ENCODE peak calls at places on chromosomes 5 and 9, in six cellular contexts. F is cardiac fibroblast, P is choroid plexus epithelial cell, M is sigmoid colon, H is AG09319, W is pancreas. J is an unnamed sample.

GRCh38 chr5:120910610-120911009 is 446.5 kb downstream of the PRR16 start:
- DNase-seq in F (no peak), H (no peak), M (no peak), W (no peak), P (no peak), J (no peak)

GRCh38 chr9:133708770-133709611 is 29.2 kb downstream of the SARDH start:
- DNase-seq in W (peak), P (no peak), F (no peak), M (peak), H (no peak), J (no peak)

GRCh38 chr9:94639045-94639995 is at the start of gene FBP1:
- DNase-seq in M (peak), F (no peak), H (no peak), W (peak), P (peak), J (peak)

GRCh38 chr9:99162759-99163364 is 57.9 kb downstream of the TGFBR1 start:
- DNase-seq in F (peak), H (peak), W (no peak), M (no peak), P (peak), J (no peak)

GRCh38 chr9:114096866-114097612 is 2.1 kb downstream of the KIF12 start:
- DNase-seq in P (no peak), F (no peak), W (no peak), M (no peak), H (no peak), J (no peak)

GRCh38 chr9:37534412-37534811 is 41.8 kb downstream of the FBXO10 start:
- DNase-seq in P (no peak), F (no peak), H (no peak), M (no peak), W (no peak), J (no peak)

GRCh38 chr9:136489731-136490130 is 6.9 kb upstream of the SEC16A start:
- DNase-seq in M (no peak), P (no peak), W (peak), F (no peak), H (no peak), J (no peak)

GRCh38 chr5:54701179-54701578 is 183.6 kb downstream of the SNX18 start:
- DNase-seq in F (peak), W (no peak), P (peak), H (peak), M (no peak), J (no peak)

GRCh38 chr5:79774171-79774854 is 84.7 kb downstream of the CMYA5 start:
- DNase-seq in F (peak), M (no peak), H (no peak), W (no peak), P (peak), J (peak)

GRCh38 chr5:143258559-143259253 is 144.8 kb downstream of the NR3C1 start:
- DNase-seq in P (no peak), H (no peak), F (no peak), W (no peak), M (no peak), J (no peak)

GRCh38 chr9:86705474-86705873 is 241.8 kb downstream of the GAS1 start:
- DNase-seq in F (no peak), P (peak), M (no peak), H (no peak), W (no peak), J (no peak)

GRCh38 chr9:37218800-37219425 is 98.5 kb downstream of the ZCCHC7 start:
- DNase-seq in W (no peak), M (no peak), P (no peak), H (no peak), F (peak), J (no peak)

GRCh38 chr5:175045820-175046219 is 321.4 kb downstream of the MSX2 start:
- DNase-seq in P (no peak), M (no peak), F (no peak), H (no peak), W (no peak), J (no peak)

GRCh38 chr5:61933787-61934626 is 372.0 kb upstream of the KIF2A start:
- DNase-seq in F (peak), P (peak), H (no peak), M (no peak), W (no peak), J (peak)

GRCh38 chr9:20980713-20981481 is 50.5 kb downstream of the HACD4 start:
- DNase-seq in P (peak), H (peak), M (no peak), W (no peak), F (peak), J (no peak)

GRCh38 chr9:20984471-20984870 is 47.0 kb downstream of the HACD4 start:
- DNase-seq in M (no peak), H (no peak), F (peak), W (no peak), P (peak), J (no peak)

GRCh38 chr9:20985851-20986600 is 45.4 kb downstream of the HACD4 start:
- DNase-seq in P (no peak), W (no peak), M (no peak), F (no peak), H (no peak), J (no peak)

GRCh38 chr9:20981486-20981885 is 50.0 kb downstream of the HACD4 start:
- DNase-seq in P (peak), W (no peak), M (no peak), F (peak), H (peak), J (no peak)
- TF ChIP-seq CTCF in P (no peak), W (no peak), M (no peak), F (no peak), H (no peak), J (no peak)

DNA sequence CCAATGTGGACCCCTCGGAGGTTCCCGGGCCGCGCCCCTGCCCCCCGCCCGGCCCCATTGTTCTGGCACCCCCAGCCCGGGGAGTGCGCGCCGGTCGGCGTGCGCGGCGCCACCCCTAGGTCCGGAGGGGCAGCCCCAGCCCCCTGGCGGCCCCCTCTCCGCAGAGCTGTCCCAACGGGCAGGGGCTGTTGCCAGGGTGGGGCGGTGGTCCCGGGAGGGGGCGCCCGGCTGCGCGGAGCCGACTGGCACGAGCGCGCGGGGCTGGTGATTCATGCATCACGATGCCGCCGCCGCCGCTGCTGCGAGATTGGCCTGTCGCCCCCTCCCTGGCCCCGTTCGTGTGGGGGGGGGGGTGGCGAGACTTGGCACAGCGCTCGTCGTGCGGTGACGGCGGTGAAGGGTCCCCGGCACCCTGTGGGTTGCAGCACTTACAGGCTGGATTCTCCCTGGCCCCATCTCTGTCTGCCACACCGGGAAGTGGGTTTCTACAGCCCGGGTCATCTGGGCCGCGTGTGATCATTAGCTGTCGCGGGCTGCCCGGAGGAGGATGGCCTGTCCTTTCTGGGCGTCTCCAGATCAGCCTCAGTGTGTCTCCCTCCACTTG is 756 bp downstream of the NCS1 start:
- DNase-seq in W (peak), H (no peak), M (peak), F (no peak), P (no peak), J (no peak)
- TF ChIP-seq CTCF in W (no peak), H (no peak), M (no peak), F (no peak), P (no peak), J (no peak)

DNA sequence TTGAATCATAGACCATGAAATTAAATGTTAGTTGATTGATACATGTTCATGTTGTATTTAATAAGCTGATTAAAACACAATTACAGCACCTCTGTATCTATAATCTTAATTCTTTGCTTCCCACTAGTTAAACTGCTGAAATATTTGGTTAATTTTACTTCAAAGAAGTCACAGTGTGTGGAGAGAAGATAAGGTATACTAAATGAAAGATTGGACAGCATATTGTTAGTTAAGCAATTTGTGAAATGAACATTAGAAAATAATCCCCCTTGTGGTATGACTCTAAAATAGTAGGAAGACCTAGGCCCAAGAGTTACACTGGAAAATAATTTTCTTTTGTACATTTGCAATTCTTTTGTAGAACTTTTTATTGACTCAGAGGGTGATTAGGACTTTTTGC is 30.3 kb downstream of the MAN2A1 start:
- DNase-seq in W (no peak), P (no peak), M (no peak), F (no peak), H (no peak), J (no peak)
- TF ChIP-seq CTCF in W (no peak), P (no peak), M (no peak), F (no peak), H (no peak), J (no peak)

GRCh38 chr5:161333194-161333880 is 213.2 kb downstream of the GABRB2 start:
- DNase-seq in P (no peak), M (no peak), F (no peak), W (no peak), H (no peak), J (no peak)
- TF ChIP-seq CTCF in P (no peak), M (no peak), F (no peak), W (no peak), H (no peak), J (no peak)

GRCh38 chr5:44952376-44952775 is 143.6 kb downstream of the MRPS30 start:
- DNase-seq in W (no peak), P (peak), F (peak), M (no peak), H (no peak), J (peak)
- TF ChIP-seq CTCF in W (peak), P (peak), F (peak), M (no peak), H (peak), J (peak)

GRCh38 chr5:100623719-100624118 is 88.5 kb downstream of the FAM174A start:
- DNase-seq in H (no peak), M (no peak), F (peak), P (peak), W (no peak), J (no peak)
- TF ChIP-seq CTCF in H (peak), M (no peak), F (peak), P (peak), W (no peak), J (no peak)

GRCh38 chr5:86118542-86118941 is 499.2 kb upstream of the COX7C start:
- DNase-seq in M (no peak), H (no peak), F (no peak), W (no peak), P (no peak), J (no peak)
- TF ChIP-seq CTCF in M (no peak), H (no peak), F (no peak), W (no peak), P (no peak), J (peak)

GRCh38 chr9:35697486-35697885 is 7.8 kb upstream of the TPM2 start:
- DNase-seq in W (peak), H (no peak), F (no peak), P (no peak), M (peak), J (no peak)
- TF ChIP-seq CTCF in W (no peak), H (no peak), F (no peak), P (no peak), M (no peak), J (no peak)

DNA sequence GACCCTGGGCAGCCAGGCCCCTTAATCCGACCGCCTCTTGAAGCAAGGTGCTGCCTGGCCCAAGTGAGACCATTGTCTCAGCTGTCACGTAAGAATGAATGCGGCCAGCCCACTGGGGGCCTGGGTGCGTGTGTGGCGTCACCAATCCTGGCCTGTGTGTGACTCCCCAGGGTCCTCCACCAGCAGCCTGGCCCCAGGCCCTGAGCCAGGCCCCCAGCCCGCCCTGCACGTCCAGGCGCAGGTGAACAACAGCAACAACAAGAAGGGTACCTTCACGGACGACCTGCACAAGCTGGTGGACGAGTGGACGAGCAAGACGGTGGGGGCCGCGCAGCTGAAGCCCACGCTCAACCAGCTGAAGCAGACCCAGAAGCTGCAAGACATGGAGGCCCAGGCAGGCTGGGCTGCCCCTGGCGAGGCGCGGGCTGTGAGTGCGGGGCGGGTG is 124.2 kb downstream of the WNK2 start:
- DNase-seq in F (no peak), H (no peak), W (no peak), P (no peak), M (no peak), J (no peak)
- TF ChIP-seq CTCF in F (no peak), H (no peak), W (no peak), P (no peak), M (no peak), J (no peak)

GRCh38 chr5:31825775-31826068 is 186.8 kb downstream of the PDZD2 start:
- DNase-seq in W (no peak), P (no peak), F (no peak), H (no peak), M (no peak), J (no peak)
- TF ChIP-seq CTCF in W (no peak), P (no peak), F (no peak), H (no peak), M (no peak), J (no peak)

J was measured in endothelial cell.